ENCODE peak calls at places on chromosomes 4 and X, in six cellular contexts. B, M, G, L, I and Y are unnamed samples.

GRCh38 chr4:121272526-121272925 is 108.3 kb downstream of the QRFPR start:
- DNase-seq in B (no peak), M (no peak), G (peak; percentile 48), L (peak; percentile 56), I (no peak), Y (no peak)

GRCh38 chr4:21862917-21863316 is 85.7 kb downstream of the KCNIP4 start:
- DNase-seq in B (no peak), M (no peak), G (no peak), L (no peak), I (no peak), Y (no peak)

GRCh38 chr4:14338206-14338605 is 664.1 kb upstream of the CPEB2 start:
- DNase-seq in B (no peak), M (no peak), G (peak; percentile 21), L (peak; percentile 43), I (no peak), Y (no peak)

GRCh38 chr4:186445040-186445439 is 110.3 kb downstream of the MTNR1A start:
- DNase-seq in B (no peak), M (no peak), G (no peak), L (no peak), I (no peak), Y (no peak)

GRCh38 chrX:96445531-96446065 is 239.0 kb upstream of the DIAPH2 start:
- DNase-seq in B (no peak), M (no peak), G (no peak), L (no peak), I (no peak), Y (no peak)

GRCh38 chrX:51459125-51459524 is 37.3 kb downstream of the NUDT11 start:
- DNase-seq in B (no peak), M (peak; percentile 76), G (peak; percentile 48), L (peak; percentile 13), I (no peak), Y (no peak)

GRCh38 chr4:87270825-87271224 is 50.4 kb upstream of the KLHL8 start:
- DNase-seq in B (no peak), M (no peak), G (no peak), L (no peak), I (no peak), Y (no peak)

GRCh38 chr4:86497131-86497530 is 97.0 kb upstream of the PTPN13 start:
- DNase-seq in B (no peak), M (peak; percentile 42), G (no peak), L (no peak), I (no peak), Y (no peak)

GRCh38 chr4:168589154-168589553 is 92.3 kb downstream of the PALLD start:
- DNase-seq in B (no peak), M (no peak), G (peak; percentile 86), L (peak; percentile 79), I (no peak), Y (no peak)

GRCh38 chr4:86595426-86595805 is 1.3 kb downstream of the PTPN13 start:
- DNase-seq in B (no peak), M (peak; percentile 60), G (peak; percentile 57), L (no peak), I (no peak), Y (no peak)

GRCh38 chr4:140943486-140943885 is 187.3 kb upstream of the TBC1D9 start:
- DNase-seq in B (no peak), M (no peak), G (peak; percentile 61), L (no peak), I (no peak), Y (no peak)

GRCh38 chr4:92303621-92304027 is at the start of gene GRID2:
- DNase-seq in B (no peak), M (peak; percentile 58), G (no peak), L (peak; percentile 48), I (no peak), Y (no peak)

GRCh38 chr4:98514930-98515809 is 143.2 kb downstream of the TSPAN5 start:
- DNase-seq in B (no peak), M (peak; percentile 61), G (no peak), L (no peak), I (no peak), Y (peak; percentile 72)

GRCh38 chrX:46737462-46737861 is 21.5 kb downstream of the SLC9A7 start:
- DNase-seq in B (no peak), M (no peak), G (peak; percentile 36), L (peak; percentile 69), I (no peak), Y (no peak)

GRCh38 chrX:31609130-31609529 is 537.3 kb upstream of the FTHL17 start:
- DNase-seq in B (no peak), M (no peak), G (peak; percentile 87), L (peak; percentile 87), I (no peak), Y (no peak)

GRCh38 chrX:101397779-101398178 is 7.0 kb downstream of the RPL36A start:
- DNase-seq in B (no peak), M (peak; percentile 44), G (peak; percentile 32), L (peak; percentile 20), I (no peak), Y (no peak)

GRCh38 chrX:103845165-103845653 is 13.2 kb upstream of the RAB9B start:
- DNase-seq in B (peak; percentile 47), M (peak; percentile 66), G (peak; percentile 76), L (peak; percentile 72), I (no peak), Y (no peak)

GRCh38 chr4:11954093-11954492 is 525.4 kb upstream of the HS3ST1 start:
- DNase-seq in B (no peak), M (no peak), G (peak; percentile 30), L (peak; percentile 54), I (no peak), Y (no peak)

GRCh38 chrX:106898462-106898861 is 4.7 kb downstream of the RIPPLY1 start:
- DNase-seq in B (no peak), M (peak; percentile 61), G (peak; percentile 70), L (peak; percentile 70), I (no peak), Y (no peak)

GRCh38 chr4:124936427-124936826 is 223.9 kb upstream of the ANKRD50 start:
- DNase-seq in B (no peak), M (no peak), G (peak; percentile 38), L (peak; percentile 87), I (peak; percentile 49), Y (no peak)

GRCh38 chr4:157294575-157294974 is 74.0 kb downstream of the GRIA2 start:
- DNase-seq in B (no peak), M (no peak), G (no peak), L (no peak), I (no peak), Y (no peak)

GRCh38 chrX:49176421-49177326 is 5.0 kb downstream of the PLP2 start:
- DNase-seq in B (no peak), M (peak; percentile 21), G (no peak), L (no peak), I (peak; percentile 56), Y (no peak)

GRCh38 chr4:182600093-182600492 is 317.1 kb downstream of the DCTD start:
- DNase-seq in B (no peak), M (peak; percentile 61), G (peak; percentile 34), L (no peak), I (no peak), Y (no peak)

GRCh38 chr4:96642486-96642885 is 802.6 kb downstream of the PDHA2 start:
- DNase-seq in B (no peak), M (no peak), G (no peak), L (no peak), I (no peak), Y (no peak)

GRCh38 chr4:82799006-82799881 is 648 bp upstream of the SCD5 start:
- DNase-seq in B (no peak), M (peak; percentile 69), G (no peak), L (no peak), I (no peak), Y (no peak)

GRCh38 chrX:128057421-128057820 is 5.2 kb upstream of the ACTRT1 start:
- DNase-seq in B (no peak), M (no peak), G (no peak), L (no peak), I (no peak), Y (no peak)

GRCh38 chrX:5236096-5236495 is 992.6 kb downstream of the NLGN4X start:
- DNase-seq in B (no peak), M (peak; percentile 30), G (no peak), L (no peak), I (no peak), Y (no peak)